ENCODE peak calls at places on chromosomes 16 and 17, in five cellular contexts. One of them, this sample, is unnamed.

GRCh38 chr17:74153456-74153810 is 50.0 kb upstream of the RPL38 start:
- DNase-seq in HT-29: no peak
- DNase-seq in Kasumi-1: no peak
- DNase-seq in CD4-positive, CD25-positive, alpha-beta regulatory T cell: no peak
- DNase-seq in PC-9: no peak
- DNase-seq in this sample: no peak

GRCh38 chr17:54626146-54626703 is 274.4 kb upstream of the TOM1L1 start:
- DNase-seq in CD4-positive, CD25-positive, alpha-beta regulatory T cell: no peak
- DNase-seq in PC-9: no peak
- DNase-seq in Kasumi-1: no peak
- DNase-seq in HT-29: no peak
- DNase-seq in this sample: no peak

GRCh38 chr16:10521681-10522274 is 58.6 kb downstream of the EMP2 start:
- DNase-seq in CD4-positive, CD25-positive, alpha-beta regulatory T cell: no peak
- DNase-seq in HT-29: peak
- DNase-seq in Kasumi-1: peak
- DNase-seq in PC-9: peak
- DNase-seq in this sample: peak

GRCh38 chr16:22267764-22268163 is 29.4 kb upstream of the POLR3E start:
- DNase-seq in PC-9: no peak
- DNase-seq in Kasumi-1: no peak
- DNase-seq in CD4-positive, CD25-positive, alpha-beta regulatory T cell: no peak
- DNase-seq in HT-29: no peak
- DNase-seq in this sample: no peak

GRCh38 chr17:50146927-50147640 is 3.4 kb downstream of the PPP1R9B start:
- DNase-seq in PC-9: no peak
- DNase-seq in HT-29: peak
- DNase-seq in Kasumi-1: no peak
- DNase-seq in CD4-positive, CD25-positive, alpha-beta regulatory T cell: no peak
- DNase-seq in this sample: no peak

GRCh38 chr17:49021095-49021767 is 24.0 kb downstream of the IGF2BP1 start:
- DNase-seq in Kasumi-1: no peak
- DNase-seq in HT-29: no peak
- DNase-seq in PC-9: no peak
- DNase-seq in CD4-positive, CD25-positive, alpha-beta regulatory T cell: no peak
- DNase-seq in this sample: no peak

GRCh38 chr16:21263640-21264211 is 14.4 kb downstream of the CRYM start:
- DNase-seq in CD4-positive, CD25-positive, alpha-beta regulatory T cell: no peak
- DNase-seq in Kasumi-1: no peak
- DNase-seq in HT-29: peak
- DNase-seq in PC-9: no peak
- DNase-seq in this sample: peak

GRCh38 chr17:29178750-29179231 is 1.4 kb downstream of the MYO18A start:
- DNase-seq in HT-29: peak
- DNase-seq in Kasumi-1: no peak
- DNase-seq in PC-9: peak
- DNase-seq in CD4-positive, CD25-positive, alpha-beta regulatory T cell: no peak
- DNase-seq in this sample: peak

GRCh38 chr17:69773081-69773480 is 301.9 kb upstream of the KCNJ16 start:
- DNase-seq in PC-9: no peak
- DNase-seq in CD4-positive, CD25-positive, alpha-beta regulatory T cell: no peak
- DNase-seq in HT-29: no peak
- DNase-seq in Kasumi-1: no peak
- DNase-seq in this sample: no peak

GRCh38 chr16:69823831-69824563 is 61.9 kb downstream of the WWP2 start:
- DNase-seq in Kasumi-1: no peak
- DNase-seq in CD4-positive, CD25-positive, alpha-beta regulatory T cell: no peak
- DNase-seq in PC-9: no peak
- DNase-seq in HT-29: no peak
- DNase-seq in this sample: no peak

GRCh38 chr17:2183346-2183745 is 120.2 kb downstream of the SMG6 start:
- DNase-seq in Kasumi-1: no peak
- DNase-seq in CD4-positive, CD25-positive, alpha-beta regulatory T cell: no peak
- DNase-seq in HT-29: no peak
- DNase-seq in PC-9: no peak
- DNase-seq in this sample: no peak

GRCh38 chr17:66737524-66737923 is 97.4 kb upstream of the CACNG5 start:
- DNase-seq in CD4-positive, CD25-positive, alpha-beta regulatory T cell: no peak
- DNase-seq in HT-29: no peak
- DNase-seq in Kasumi-1: no peak
- DNase-seq in PC-9: no peak
- DNase-seq in this sample: no peak

GRCh38 chr16:56273615-56274014 is 82.3 kb downstream of the GNAO1 start:
- DNase-seq in Kasumi-1: no peak
- DNase-seq in HT-29: no peak
- DNase-seq in CD4-positive, CD25-positive, alpha-beta regulatory T cell: no peak
- DNase-seq in PC-9: no peak
- DNase-seq in this sample: no peak

GRCh38 chr16:62036101-62036806 is at the start of gene CDH8:
- DNase-seq in HT-29: no peak
- DNase-seq in PC-9: no peak
- DNase-seq in CD4-positive, CD25-positive, alpha-beta regulatory T cell: no peak
- DNase-seq in Kasumi-1: no peak
- DNase-seq in this sample: no peak

GRCh38 chr17:82215095-82215971 is 2.7 kb upstream of the CCDC57 start:
- DNase-seq in HT-29: no peak
- DNase-seq in Kasumi-1: peak
- DNase-seq in PC-9: no peak
- DNase-seq in CD4-positive, CD25-positive, alpha-beta regulatory T cell: no peak
- DNase-seq in this sample: no peak

GRCh38 chr16:71883193-71883848 is 661 bp downstream of the ZNF821 start:
- DNase-seq in PC-9: peak
- DNase-seq in HT-29: peak
- DNase-seq in CD4-positive, CD25-positive, alpha-beta regulatory T cell: peak
- DNase-seq in Kasumi-1: no peak
- DNase-seq in this sample: peak

GRCh38 chr17:76612977-76613851 is 27.6 kb upstream of the ST6GALNAC2 start:
- DNase-seq in HT-29: peak
- DNase-seq in Kasumi-1: no peak
- DNase-seq in PC-9: peak
- DNase-seq in CD4-positive, CD25-positive, alpha-beta regulatory T cell: no peak
- DNase-seq in this sample: no peak

GRCh38 chr17:58321571-58322525 is 6.7 kb downstream of the TSPOAP1 start:
- DNase-seq in PC-9: no peak
- DNase-seq in HT-29: no peak
- DNase-seq in CD4-positive, CD25-positive, alpha-beta regulatory T cell: no peak
- DNase-seq in Kasumi-1: no peak
- DNase-seq in this sample: peak

GRCh38 chr17:28760561-28760960 is 16.8 kb downstream of the TRAF4 start:
- DNase-seq in HT-29: no peak
- DNase-seq in CD4-positive, CD25-positive, alpha-beta regulatory T cell: no peak
- DNase-seq in PC-9: no peak
- DNase-seq in Kasumi-1: no peak
- DNase-seq in this sample: no peak

GRCh38 chr16:1291576-1291974 is 17.9 kb upstream of the UBE2I start:
- DNase-seq in HT-29: no peak
- DNase-seq in Kasumi-1: no peak
- DNase-seq in PC-9: no peak
- DNase-seq in CD4-positive, CD25-positive, alpha-beta regulatory T cell: no peak
- DNase-seq in this sample: no peak

GRCh38 chr17:27259356-27259755 is 34.6 kb upstream of the WSB1 start:
- DNase-seq in HT-29: no peak
- DNase-seq in PC-9: no peak
- DNase-seq in CD4-positive, CD25-positive, alpha-beta regulatory T cell: no peak
- DNase-seq in Kasumi-1: no peak
- DNase-seq in this sample: peak

This sample was measured in LoVo.